ENCODE peak calls at places on chromosomes 7 and 10, in nine cellular contexts. O, M, S, J, K, H, F, B and A are unnamed samples.

GRCh38 chr7:125098377-125098970 is 168.8 kb upstream of the POT1 start:
- DNase-seq in O (no peak), M (no peak), S (no peak), J (no peak), K (no peak), H (no peak), F (no peak), B (no peak), A (no peak)

GRCh38 chr7:99193527-99194214 is 14.2 kb downstream of the KPNA7 start:
- DNase-seq in O (no peak), M (no peak), S (no peak), J (no peak), K (no peak), H (no peak), F (peak; percentile 73), B (no peak), A (no peak)

GRCh38 chr10:99328579-99329237 is 448 bp upstream of the CNNM1 start:
- DNase-seq in O (no peak), M (no peak), S (no peak), J (no peak), K (no peak), H (peak; percentile 93), F (peak; percentile 38), B (no peak), A (no peak)

GRCh38 chr10:113222207-113222606 is 272.2 kb downstream of the TCF7L2 start:
- DNase-seq in O (no peak), M (no peak), S (no peak), J (no peak), K (no peak), H (no peak), F (no peak), B (no peak), A (no peak)

GRCh38 chr7:30286749-30287148 is 2.4 kb downstream of the ZNRF2 start:
- DNase-seq in O (no peak), M (no peak), S (no peak), J (no peak), K (no peak), H (no peak), F (no peak), B (no peak), A (no peak)

GRCh38 chr10:36765777-36766176 is 359.6 kb upstream of the ANKRD30A start:
- DNase-seq in O (no peak), M (no peak), S (no peak), J (no peak), K (no peak), H (no peak), F (peak; percentile 17), B (no peak), A (no peak)

GRCh38 chr7:116671681-116672595 is at the start of gene MET:
- DNase-seq in O (peak; percentile 74), M (peak; percentile 49), S (peak; percentile 3), J (peak; percentile 49), K (peak; percentile 86), H (peak; percentile 96), F (peak; percentile 75), B (no peak), A (peak; percentile 75)

GRCh38 chr10:102773986-102774385 is 30.2 kb downstream of the WBP1L start:
- DNase-seq in O (no peak), M (no peak), S (no peak), J (peak; percentile 35), K (no peak), H (no peak), F (peak; percentile 43), B (peak; percentile 43), A (no peak)

GRCh38 chr10:114151486-114151885 is 22.5 kb downstream of the CCDC186 start:
- DNase-seq in O (peak; percentile 22), M (no peak), S (no peak), J (no peak), K (no peak), H (no peak), F (peak; percentile 86), B (no peak), A (no peak)

GRCh38 chr7:131747625-131748024 is 191.2 kb upstream of the PODXL start:
- DNase-seq in O (no peak), M (no peak), S (no peak), J (no peak), K (no peak), H (no peak), F (no peak), B (no peak), A (no peak)

GRCh38 chr7:158206341-158206740 is 381.3 kb downstream of the PTPRN2 start:
- DNase-seq in O (no peak), M (no peak), S (no peak), J (no peak), K (no peak), H (no peak), F (no peak), B (no peak), A (no peak)

GRCh38 chr7:20267482-20267881 is 50.3 kb upstream of the MACC1 start:
- DNase-seq in O (no peak), M (no peak), S (no peak), J (no peak), K (no peak), H (no peak), F (no peak), B (no peak), A (no peak)

GRCh38 chr10:52451817-52452216 is 137.7 kb downstream of the DKK1 start:
- DNase-seq in O (no peak), M (no peak), S (no peak), J (no peak), K (no peak), H (no peak), F (peak; percentile 71), B (no peak), A (no peak)

GRCh38 chr10:114058297-114058696 is 14.6 kb downstream of the ADRB1 start:
- DNase-seq in O (no peak), M (no peak), S (no peak), J (no peak), K (no peak), H (no peak), F (no peak), B (no peak), A (no peak)

GRCh38 chr7:116500071-116500853 is 724 bp downstream of the CAV2 start:
- DNase-seq in O (peak; percentile 12), M (peak; percentile 35), S (peak; percentile 20), J (peak; percentile 66), K (peak; percentile 61), H (peak; percentile 68), F (peak; percentile 45), B (peak; percentile 37), A (peak; percentile 17)

GRCh38 chr10:104581884-104582603 is 59.0 kb upstream of the SORCS3 start:
- DNase-seq in O (no peak), M (no peak), S (no peak), J (no peak), K (no peak), H (no peak), F (peak; percentile 89), B (no peak), A (no peak)

GRCh38 chr7:96887426-96887825 is 117.9 kb upstream of the DLX6 start:
- DNase-seq in O (no peak), M (no peak), S (no peak), J (no peak), K (no peak), H (no peak), F (peak; percentile 6), B (no peak), A (no peak)

GRCh38 chr10:61390841-61391240 is 62.3 kb downstream of the TMEM26 start:
- DNase-seq in O (no peak), M (no peak), S (no peak), J (no peak), K (no peak), H (no peak), F (no peak), B (no peak), A (no peak)

GRCh38 chr7:108408294-108409004 is 47.8 kb downstream of the NRCAM start:
- DNase-seq in O (no peak), M (no peak), S (no peak), J (no peak), K (no peak), H (no peak), F (no peak), B (no peak), A (no peak)

GRCh38 chr7:1033546-1034145 is 10.7 kb upstream of the GPR146 start:
- DNase-seq in O (no peak), M (no peak), S (no peak), J (no peak), K (no peak), H (peak; percentile 59), F (no peak), B (peak; percentile 56), A (no peak)

GRCh38 chr10:116905845-116906210 is 56.5 kb downstream of the ENO4 start:
- DNase-seq in O (no peak), M (no peak), S (no peak), J (no peak), K (no peak), H (no peak), F (no peak), B (no peak), A (no peak)

GRCh38 chr7:50497068-50497642 is 47.0 kb upstream of the FIGNL1 start:
- DNase-seq in O (no peak), M (no peak), S (no peak), J (no peak), K (no peak), H (no peak), F (peak; percentile 76), B (no peak), A (no peak)

GRCh38 chr7:41875513-41875912 is 172.6 kb upstream of the INHBA start:
- DNase-seq in O (no peak), M (no peak), S (no peak), J (no peak), K (no peak), H (no peak), F (no peak), B (no peak), A (no peak)

GRCh38 chr10:44752451-44753441 is 158.4 kb upstream of the TMEM72 start:
- DNase-seq in O (peak; percentile 63), M (no peak), S (no peak), J (no peak), K (no peak), H (no peak), F (peak; percentile 92), B (no peak), A (no peak)

GRCh38 chr7:3943265-3943664 is 642.2 kb downstream of the SDK1 start:
- DNase-seq in O (no peak), M (no peak), S (no peak), J (no peak), K (no peak), H (no peak), F (no peak), B (no peak), A (no peak)

GRCh38 chr7:47269466-47269836 is 312.5 kb downstream of the TNS3 start:
- DNase-seq in O (no peak), M (no peak), S (no peak), J (no peak), K (no peak), H (no peak), F (no peak), B (no peak), A (no peak)

GRCh38 chr10:126525326-126525725 is 137.0 kb upstream of the ADAM12 start:
- DNase-seq in O (no peak), M (no peak), S (no peak), J (no peak), K (no peak), H (peak; percentile 89), F (no peak), B (no peak), A (no peak)

GRCh38 chr7:57339198-57339944 is 110.6 kb upstream of the ZNF716 start:
- DNase-seq in O (no peak), M (no peak), S (no peak), J (no peak), K (no peak), H (no peak), F (no peak), B (no peak), A (no peak)

GRCh38 chr7:155066417-155066950 is 3.6 kb upstream of the HTR5A start:
- DNase-seq in O (peak; percentile 27), M (no peak), S (no peak), J (no peak), K (no peak), H (peak; percentile 85), F (peak; percentile 69), B (no peak), A (no peak)

GRCh38 chr10:58477122-58477521 is 35.5 kb upstream of the BICC1 start:
- DNase-seq in O (no peak), M (peak; percentile 28), S (no peak), J (no peak), K (no peak), H (no peak), F (peak; percentile 57), B (no peak), A (no peak)

GRCh38 chr7:27697861-27698430 is 35.3 kb upstream of the HIBADH start:
- DNase-seq in O (no peak), M (no peak), S (no peak), J (no peak), K (peak; percentile 72), H (no peak), F (peak; percentile 37), B (no peak), A (no peak)